ENCODE peak calls at places on chromosomes 2 and 18, in nine cellular contexts. S is pancreas, T is upper lobe of right lung, J is sigmoid colon, O is MM.1S, D is astrocyte, K is neuronal stem cell, U is K562, N is cardiac muscle cell. L is an unnamed sample.

GRCh38 chr2:29372185-29372584 is 257.0 kb downstream of the CLIP4 start:
- DNase-seq in S (no peak), T (no peak), J (no peak), O (no peak), D (peak; percentile 16), K (no peak), U (no peak), N (no peak), L (no peak)

GRCh38 chr18:8889479-8889878 is 184.1 kb downstream of the MTCL1 start:
- DNase-seq in S (no peak), T (no peak), J (no peak), O (no peak), D (peak; percentile 87), K (no peak), U (no peak), N (peak; percentile 34), L (no peak)

GRCh38 chr2:152686308-152686707 is 31.0 kb downstream of the PRPF40A start:
- DNase-seq in S (no peak), T (no peak), J (no peak), O (no peak), D (no peak), K (no peak), U (no peak), N (no peak), L (no peak)

GRCh38 chr2:136141510-136142154 is 23.7 kb upstream of the CXCR4 start:
- DNase-seq in S (no peak), T (no peak), J (no peak), O (no peak), D (no peak), K (no peak), U (no peak), N (no peak), L (no peak)

GRCh38 chr2:228016402-228016801 is 145.0 kb downstream of the DAW1 start:
- DNase-seq in S (no peak), T (no peak), J (no peak), O (no peak), D (no peak), K (no peak), U (no peak), N (no peak), L (peak; percentile 20)

GRCh38 chr2:240021488-240022104 is 3.5 kb downstream of the NDUFA10 start:
- DNase-seq in S (peak; percentile 73), T (peak; percentile 84), J (no peak), O (peak; percentile 37), D (peak; percentile 25), K (peak; percentile 59), U (peak; percentile 52), N (peak; percentile 62), L (peak; percentile 58)

GRCh38 chr2:240561325-240561971 is 1.3 kb downstream of the DUSP28 start:
- DNase-seq in S (peak; percentile 8), T (no peak), J (peak; percentile 61), O (peak; percentile 64), D (peak; percentile 68), K (no peak), U (no peak), N (peak; percentile 66), L (no peak)

GRCh38 chr18:40852406-40852805 is 1102.6 kb upstream of the PIK3C3 start:
- DNase-seq in S (no peak), T (no peak), J (no peak), O (no peak), D (peak; percentile 65), K (no peak), U (no peak), N (no peak), L (no peak)

GRCh38 chr2:188314314-188315054 is 22.8 kb downstream of the GULP1 start:
- DNase-seq in S (no peak), T (no peak), J (no peak), O (no peak), D (peak; percentile 85), K (no peak), U (no peak), N (peak; percentile 40), L (no peak)

GRCh38 chr2:204260162-204260877 is 285.0 kb upstream of the PARD3B start:
- DNase-seq in S (peak; percentile 23), T (no peak), J (peak; percentile 84), O (peak; percentile 50), D (peak; percentile 46), K (peak; percentile 85), U (peak; percentile 69), N (peak; percentile 81), L (peak; percentile 70)

GRCh38 chr2:8515390-8515761 is 166.5 kb upstream of the ID2 start:
- DNase-seq in S (no peak), T (no peak), J (no peak), O (peak; percentile 87), D (no peak), K (no peak), U (no peak), N (no peak), L (no peak)

GRCh38 chr18:23069481-23069880 is 65.8 kb upstream of the CABLES1 start:
- DNase-seq in S (no peak), T (no peak), J (no peak), O (no peak), D (no peak), K (no peak), U (no peak), N (no peak), L (no peak)

GRCh38 chr18:48876590-48876989 is 74.2 kb downstream of the SMAD7 start:
- DNase-seq in S (no peak), T (peak; percentile 28), J (peak; percentile 17), O (no peak), D (no peak), K (no peak), U (no peak), N (no peak), L (no peak)

GRCh38 chr2:38866773-38867443 is 8.8 kb downstream of the DHX57 start:
- DNase-seq in S (no peak), T (no peak), J (no peak), O (no peak), D (no peak), K (no peak), U (no peak), N (no peak), L (no peak)

GRCh38 chr2:174027956-174028355 is 62.8 kb upstream of the SP3 start:
- DNase-seq in S (no peak), T (no peak), J (no peak), O (no peak), D (no peak), K (no peak), U (no peak), N (peak; percentile 23), L (no peak)

GRCh38 chr2:217789736-217790181 is 213.0 kb downstream of the TNS1 start:
- DNase-seq in S (no peak), T (no peak), J (peak; percentile 64), O (no peak), D (no peak), K (no peak), U (no peak), N (no peak), L (no peak)
- H3K4me3 ChIP-seq in S (no peak overlapping the region), T (peak overlapping the region; percentile 21), J (no peak overlapping the region), O (no peak overlapping the region), D (no peak overlapping the region), K (no peak overlapping the region), U (no peak overlapping the region), N (no peak overlapping the region), L (no peak overlapping the region)

GRCh38 chr2:85430780-85431601 is 12.5 kb downstream of the SH2D6 start:
- DNase-seq in S (no peak), T (no peak), J (no peak), O (no peak), D (no peak), K (peak; percentile 86), U (no peak), N (no peak), L (peak; percentile 83)

GRCh38 chr2:85431787-85432186 is 13.3 kb downstream of the SH2D6 start:
- DNase-seq in S (no peak), T (no peak), J (no peak), O (no peak), D (no peak), K (no peak), U (no peak), N (no peak), L (no peak)

GRCh38 chr2:85434677-85435076 is 16.2 kb downstream of the SH2D6 start:
- DNase-seq in S (no peak), T (no peak), J (no peak), O (no peak), D (no peak), K (no peak), U (no peak), N (no peak), L (no peak)

GRCh38 chr2:85435220-85435958 is 16.9 kb downstream of the SH2D6 start:
- DNase-seq in S (no peak), T (peak; percentile 69), J (no peak), O (no peak), D (no peak), K (no peak), U (no peak), N (no peak), L (no peak)

GRCh38 chr2:85433511-85434089 is 15.1 kb downstream of the SH2D6 start:
- DNase-seq in S (peak; percentile 79), T (peak; percentile 75), J (peak; percentile 98), O (no peak), D (peak; percentile 90), K (no peak), U (no peak), N (peak; percentile 95), L (no peak)
- H3K4me1 ChIP-seq in S (peaks cover 6% of the 10 kb centered on the region), T (peaks cover 32% of the 10 kb centered on the region), J (no peaks in the 10 kb centered on the region), O (peaks cover 5% of the 10 kb centered on the region), D (peaks cover 26% of the 10 kb centered on the region), K (peaks cover 38% of the 10 kb centered on the region), U (peaks cover 39% of the 10 kb centered on the region), N (peaks cover 14% of the 10 kb centered on the region), L (peaks cover 23% of the 10 kb centered on the region)

GRCh38 chr2:237392186-237392585 is 21.8 kb downstream of the COL6A3 start:
- DNase-seq in S (no peak), T (no peak), J (no peak), O (no peak), D (no peak), K (no peak), U (no peak), N (no peak), L (no peak)

GRCh38 chr2:237391140-237391539 is 22.8 kb downstream of the COL6A3 start:
- DNase-seq in S (no peak), T (no peak), J (no peak), O (no peak), D (no peak), K (no peak), U (no peak), N (no peak), L (no peak)

GRCh38 chr2:237393523-237393922 is 20.4 kb downstream of the COL6A3 start:
- DNase-seq in S (no peak), T (no peak), J (no peak), O (no peak), D (no peak), K (no peak), U (no peak), N (no peak), L (no peak)

GRCh38 chr2:237400199-237400598 is 13.8 kb downstream of the COL6A3 start:
- DNase-seq in S (no peak), T (no peak), J (no peak), O (no peak), D (no peak), K (no peak), U (no peak), N (no peak), L (no peak)

GRCh38 chr2:237397072-237397471 is 16.9 kb downstream of the COL6A3 start:
- DNase-seq in S (no peak), T (no peak), J (no peak), O (no peak), D (no peak), K (no peak), U (no peak), N (no peak), L (no peak)
- H3K27me3 ChIP-seq in S (no peaks in the 10 kb centered on the region), T (no peaks in the 10 kb centered on the region), J (no peaks in the 10 kb centered on the region), O (no peaks in the 10 kb centered on the region), D (no peaks in the 10 kb centered on the region), K (peaks cover 2% of the 10 kb centered on the region), U (no peaks in the 10 kb centered on the region), N (peaks cover 19% of the 10 kb centered on the region), L (no peaks in the 10 kb centered on the region)

GRCh38 chr2:45625824-45626223 is 14.8 kb upstream of the SRBD1 start:
- DNase-seq in S (no peak), T (no peak), J (no peak), O (no peak), D (no peak), K (no peak), U (no peak), N (no peak), L (no peak)
- H3K4me3 ChIP-seq in S (no peak overlapping the region), T (no peak overlapping the region), J (no peak overlapping the region), O (no peak overlapping the region), D (no peak overlapping the region), K (no peak overlapping the region), U (no peak overlapping the region), N (no peak overlapping the region), L (no peak overlapping the region)